ENCODE peak calls at places on chromosome 21, in seven cellular contexts. A is HepG2, Z is K562, W is SK-N-SH, B is HCT116, O is H1, Y is NT2/D1. K is an unnamed sample.

GRCh38 chr21:43805275-43805800 is 16.0 kb downstream of the RRP1 start:
- DNase-seq in A (no peak), Z (no peak), W (no peak), B (no peak), O (no peak), Y (no peak), K (peak; percentile 98)

GRCh38 chr21:15549671-15550070 is 180.1 kb upstream of the USP25 start:
- DNase-seq in A (peak; percentile 1), Z (no peak), W (no peak), B (no peak), O (no peak), Y (peak; percentile 23), K (no peak)

GRCh38 chr21:46441331-46441730 is 17.4 kb upstream of the DIP2A start:
- DNase-seq in A (no peak), Z (no peak), W (no peak), B (no peak), O (no peak), Y (no peak), K (no peak)

GRCh38 chr21:36203603-36203889 is 46.9 kb downstream of the DOP1B start:
- DNase-seq in A (peak; percentile 34), Z (no peak), W (peak; percentile 28), B (peak; percentile 59), O (no peak), Y (no peak), K (peak; percentile 16)

GRCh38 chr21:28608646-28609045 is 384.0 kb downstream of the LTN1 start:
- DNase-seq in A (no peak), Z (no peak), W (no peak), B (no peak), O (no peak), Y (no peak), K (no peak)

GRCh38 chr21:29164330-29164942 is 34.0 kb downstream of the MAP3K7CL start:
- DNase-seq in A (peak; percentile 63), Z (no peak), W (peak; percentile 28), B (peak; percentile 69), O (no peak), Y (peak; percentile 55), K (no peak)

GRCh38 chr21:46386726-46387073 is 62.7 kb downstream of the PCNT start:
- DNase-seq in A (no peak), Z (no peak), W (no peak), B (no peak), O (no peak), Y (no peak), K (no peak)

GRCh38 chr21:33660406-33660805 is 18.1 kb downstream of the ITSN1 start:
- DNase-seq in A (no peak), Z (no peak), W (no peak), B (no peak), O (no peak), Y (no peak), K (no peak)

GRCh38 chr21:46538851-46539666 is 65.8 kb downstream of the S100B start:
- DNase-seq in A (no peak), Z (no peak), W (no peak), B (no peak), O (no peak), Y (no peak), K (no peak)

GRCh38 chr21:41426656-41427311 is 745 bp downstream of the MX1 start:
- DNase-seq in A (no peak), Z (no peak), W (peak; percentile 32), B (no peak), O (no peak), Y (no peak), K (no peak)

GRCh38 chr21:38993561-38993960 is 187.8 kb downstream of the ETS2 start:
- DNase-seq in A (peak; percentile 41), Z (no peak), W (no peak), B (peak; percentile 4), O (no peak), Y (no peak), K (no peak)

GRCh38 chr21:38140192-38140905 is 116.4 kb upstream of the KCNJ15 start:
- DNase-seq in A (no peak), Z (no peak), W (peak; percentile 33), B (no peak), O (no peak), Y (no peak), K (no peak)

GRCh38 chr21:32930673-32931072 is 95.1 kb upstream of the OLIG2 start:
- DNase-seq in A (no peak), Z (no peak), W (no peak), B (no peak), O (no peak), Y (no peak), K (no peak)

GRCh38 chr21:30718239-30718909 is at the start of gene KRTAP21-3:
- DNase-seq in A (no peak), Z (no peak), W (no peak), B (peak; percentile 18), O (no peak), Y (no peak), K (no peak)

GRCh38 chr21:17931080-17931479 is 111.9 kb upstream of the C21orf91 start:
- DNase-seq in A (peak; percentile 6), Z (peak; percentile 14), W (peak; percentile 24), B (peak; percentile 24), O (no peak), Y (peak; percentile 23), K (peak; percentile 8)

GRCh38 chr21:27677547-27677946 is 710.7 kb upstream of the ADAMTS5 start:
- DNase-seq in A (no peak), Z (no peak), W (no peak), B (no peak), O (no peak), Y (no peak), K (no peak)

GRCh38 chr21:37821791-37822450 is 94.3 kb downstream of the KCNJ6 start:
- DNase-seq in A (no peak), Z (no peak), W (no peak), B (no peak), O (no peak), Y (no peak), K (no peak)

GRCh38 chr21:34801519-34802132 is 132.8 kb downstream of the CLIC6 start:
- DNase-seq in A (no peak), Z (peak; percentile 47), W (peak; percentile 55), B (no peak), O (peak; percentile 25), Y (peak; percentile 56), K (no peak)
- TF ChIP-seq YY1 in A (no peak), Z (no peak), W (no peak), B (no peak), O (no peak), Y (no peak), K (peak; percentile 23)

GRCh38 chr21:25637846-25638245 is 1.2 kb upstream of the JAM2 start:
- DNase-seq in A (no peak), Z (no peak), W (no peak), B (no peak), O (no peak), Y (no peak), K (no peak)

GRCh38 chr21:25639167-25639921 is at the start of gene JAM2:
- DNase-seq in A (no peak), Z (no peak), W (peak; percentile 88), B (no peak), O (no peak), Y (peak; percentile 65), K (no peak)

GRCh38 chr21:25639922-25640670 is 1.0 kb downstream of the JAM2 start:
- DNase-seq in A (no peak), Z (no peak), W (peak; percentile 73), B (no peak), O (no peak), Y (peak; percentile 20), K (no peak)

GRCh38 chr21:25636727-25637126 is 2.3 kb upstream of the JAM2 start:
- DNase-seq in A (no peak), Z (no peak), W (no peak), B (no peak), O (no peak), Y (no peak), K (no peak)

DNA sequence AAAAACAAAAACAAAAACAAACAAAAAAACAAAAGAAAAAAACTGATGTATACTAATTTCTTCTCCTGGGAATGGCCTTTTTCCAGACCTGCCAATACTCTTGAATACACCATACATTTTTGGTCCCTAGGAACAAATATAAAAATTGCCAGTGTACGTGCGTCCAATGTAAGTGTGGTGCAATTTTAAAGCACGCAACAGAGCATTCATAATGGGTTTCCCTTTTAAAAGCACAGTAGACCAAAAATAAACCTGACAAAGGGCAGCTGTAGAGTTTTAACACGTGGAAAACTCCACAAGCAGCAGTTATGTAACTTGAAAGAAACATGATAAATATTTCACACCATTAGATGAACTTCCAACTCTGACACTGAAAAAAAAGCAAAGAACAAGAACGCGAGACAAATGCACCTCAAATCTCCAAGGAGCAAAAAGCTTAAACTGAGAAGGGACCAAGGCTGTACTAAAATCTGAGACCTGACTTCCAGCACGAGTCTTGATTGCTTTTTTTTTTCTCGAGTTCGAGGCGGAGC is 358 bp upstream of the JAM2 start:
- DNase-seq in A (no peak), Z (no peak), W (no peak), B (no peak), O (no peak), Y (no peak), K (peak; percentile 17)
- TF ChIP-seq YY1 in A (no peak), Z (no peak), W (no peak), B (no peak), O (no peak), Y (no peak), K (no peak)

DNA sequence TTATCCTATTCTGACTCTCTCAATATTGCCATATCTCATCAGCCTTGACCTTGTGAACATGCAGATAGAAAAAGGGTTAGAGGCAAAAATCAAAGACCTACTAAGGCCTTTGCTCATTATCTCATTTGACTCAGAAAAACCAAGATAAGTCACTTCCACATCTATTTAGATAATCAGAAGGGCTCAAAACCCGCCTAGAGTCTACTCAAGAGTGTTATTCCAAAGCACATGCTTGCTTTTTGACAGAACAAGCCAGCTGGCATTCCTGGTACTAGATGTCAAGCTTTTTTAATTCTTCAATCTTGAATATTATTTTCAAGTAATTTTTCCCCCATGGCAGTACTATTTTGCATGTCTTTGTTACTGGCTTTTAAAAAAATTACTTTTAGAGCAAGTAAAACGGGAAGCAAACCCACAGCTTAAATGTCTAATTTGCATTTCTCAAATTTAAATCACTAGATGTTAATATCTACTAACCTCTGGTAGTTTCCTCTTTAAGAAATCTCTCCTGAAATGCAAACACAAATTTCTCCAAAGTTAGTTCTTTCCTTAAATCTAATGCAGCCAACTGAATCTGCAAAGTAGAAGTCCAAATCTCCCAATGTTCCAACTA is 51.5 kb downstream of the APP start:
- DNase-seq in A (no peak), Z (no peak), W (no peak), B (no peak), O (no peak), Y (no peak), K (no peak)
- TF ChIP-seq YY1 in A (no peak), Z (no peak), W (no peak), B (no peak), O (no peak), Y (no peak), K (no peak)

GRCh38 chr21:45365608-45366241 is 39.2 kb upstream of the COL18A1 start:
- DNase-seq in A (peak; percentile 92), Z (no peak), W (no peak), B (peak; percentile 67), O (peak; percentile 61), Y (peak; percentile 87), K (no peak)

GRCh38 chr21:45365186-45365607 is 39.8 kb upstream of the COL18A1 start:
- DNase-seq in A (no peak), Z (no peak), W (no peak), B (no peak), O (no peak), Y (no peak), K (no peak)

GRCh38 chr21:45364464-45365185 is 40.3 kb upstream of the COL18A1 start:
- DNase-seq in A (no peak), Z (no peak), W (no peak), B (no peak), O (no peak), Y (no peak), K (no peak)

GRCh38 chr21:45362748-45363145 is 42.2 kb upstream of the COL18A1 start:
- DNase-seq in A (no peak), Z (no peak), W (no peak), B (no peak), O (no peak), Y (no peak), K (no peak)

GRCh38 chr21:45363921-45364463 is 41.0 kb upstream of the COL18A1 start:
- DNase-seq in A (peak; percentile 82), Z (peak; percentile 75), W (no peak), B (peak; percentile 94), O (no peak), Y (no peak), K (peak; percentile 8)
- TF ChIP-seq YY1 in A (no peak), Z (no peak), W (peak; percentile 77), B (peak; percentile 18), O (no peak), Y (no peak), K (no peak)